ENCODE peak calls at places on chromosomes 3 and 15, in ten cellular contexts. One of them, this sample, is unnamed.

GRCh38 chr3:107523361-107524213 is 825 bp downstream of the BBX start:
- DNase-seq in HEK293T: peak
- DNase-seq in stromal cell of bone marrow: peak
- DNase-seq in right lobe of liver: peak
- DNase-seq in ACHN: peak
- DNase-seq in activated T-helper 1 cell treated with anti-CD3 and anti-CD28 coated beads, Interleukin-2, amount 50 U/mL, for 16 hours: peak
- DNase-seq in CD4-positive, CD25-positive, alpha-beta regulatory T cell: peak
- DNase-seq in GM20000: peak
- DNase-seq in AML-193: peak
- DNase-seq in iPS-NIHi11: peak
- DNase-seq in this sample: peak

GRCh38 chr3:58383476-58383875 is 50.2 kb downstream of the PDHB start:
- DNase-seq in right lobe of liver: no peak
- DNase-seq in CD4-positive, CD25-positive, alpha-beta regulatory T cell: no peak
- DNase-seq in stromal cell of bone marrow: peak
- DNase-seq in AML-193: no peak
- DNase-seq in GM20000: no peak
- DNase-seq in iPS-NIHi11: no peak
- DNase-seq in HEK293T: no peak
- DNase-seq in activated T-helper 1 cell treated with anti-CD3 and anti-CD28 coated beads, Interleukin-2, amount 50 U/mL, for 16 hours: no peak
- DNase-seq in ACHN: peak
- DNase-seq in this sample: no peak

GRCh38 chr3:167740961-167741587 is 5.6 kb downstream of the SERPINI1 start:
- DNase-seq in GM20000: peak
- DNase-seq in AML-193: peak
- DNase-seq in activated T-helper 1 cell treated with anti-CD3 and anti-CD28 coated beads, Interleukin-2, amount 50 U/mL, for 16 hours: no peak
- DNase-seq in iPS-NIHi11: peak
- DNase-seq in CD4-positive, CD25-positive, alpha-beta regulatory T cell: peak
- DNase-seq in ACHN: peak
- DNase-seq in HEK293T: peak
- DNase-seq in right lobe of liver: peak
- DNase-seq in stromal cell of bone marrow: peak
- DNase-seq in this sample: peak

GRCh38 chr3:143736205-143736604 is 112.1 kb downstream of the SLC9A9 start:
- DNase-seq in CD4-positive, CD25-positive, alpha-beta regulatory T cell: no peak
- DNase-seq in GM20000: no peak
- DNase-seq in stromal cell of bone marrow: no peak
- DNase-seq in right lobe of liver: no peak
- DNase-seq in iPS-NIHi11: no peak
- DNase-seq in AML-193: no peak
- DNase-seq in activated T-helper 1 cell treated with anti-CD3 and anti-CD28 coated beads, Interleukin-2, amount 50 U/mL, for 16 hours: no peak
- DNase-seq in ACHN: no peak
- DNase-seq in HEK293T: no peak
- DNase-seq in this sample: no peak

GRCh38 chr3:52277071-52277964 is 1.1 kb downstream of the WDR82 start:
- DNase-seq in CD4-positive, CD25-positive, alpha-beta regulatory T cell: peak
- DNase-seq in HEK293T: peak
- DNase-seq in AML-193: peak
- DNase-seq in right lobe of liver: peak
- DNase-seq in activated T-helper 1 cell treated with anti-CD3 and anti-CD28 coated beads, Interleukin-2, amount 50 U/mL, for 16 hours: peak
- DNase-seq in iPS-NIHi11: peak
- DNase-seq in ACHN: peak
- DNase-seq in stromal cell of bone marrow: no peak
- DNase-seq in GM20000: peak
- DNase-seq in this sample: peak

GRCh38 chr15:97459771-97460170 is 500.7 kb upstream of the ARRDC4 start:
- DNase-seq in stromal cell of bone marrow: no peak
- DNase-seq in GM20000: no peak
- DNase-seq in ACHN: no peak
- DNase-seq in right lobe of liver: no peak
- DNase-seq in AML-193: no peak
- DNase-seq in HEK293T: no peak
- DNase-seq in iPS-NIHi11: no peak
- DNase-seq in CD4-positive, CD25-positive, alpha-beta regulatory T cell: no peak
- DNase-seq in activated T-helper 1 cell treated with anti-CD3 and anti-CD28 coated beads, Interleukin-2, amount 50 U/mL, for 16 hours: no peak
- DNase-seq in this sample: no peak

GRCh38 chr3:151890721-151891141 is 17.3 kb downstream of the SUCNR1 start:
- DNase-seq in AML-193: peak
- DNase-seq in activated T-helper 1 cell treated with anti-CD3 and anti-CD28 coated beads, Interleukin-2, amount 50 U/mL, for 16 hours: no peak
- DNase-seq in CD4-positive, CD25-positive, alpha-beta regulatory T cell: no peak
- DNase-seq in HEK293T: no peak
- DNase-seq in ACHN: no peak
- DNase-seq in stromal cell of bone marrow: no peak
- DNase-seq in iPS-NIHi11: no peak
- DNase-seq in right lobe of liver: no peak
- DNase-seq in GM20000: no peak
- DNase-seq in this sample: no peak

GRCh38 chr3:50133283-50133615 is 21.9 kb upstream of the SEMA3F start:
- DNase-seq in iPS-NIHi11: no peak
- DNase-seq in CD4-positive, CD25-positive, alpha-beta regulatory T cell: no peak
- DNase-seq in GM20000: no peak
- DNase-seq in stromal cell of bone marrow: no peak
- DNase-seq in activated T-helper 1 cell treated with anti-CD3 and anti-CD28 coated beads, Interleukin-2, amount 50 U/mL, for 16 hours: no peak
- DNase-seq in ACHN: no peak
- DNase-seq in right lobe of liver: no peak
- DNase-seq in AML-193: no peak
- DNase-seq in HEK293T: no peak
- DNase-seq in this sample: no peak

GRCh38 chr15:56950979-56951378 is 32.5 kb downstream of the TCF12 start:
- DNase-seq in GM20000: peak
- DNase-seq in CD4-positive, CD25-positive, alpha-beta regulatory T cell: no peak
- DNase-seq in stromal cell of bone marrow: no peak
- DNase-seq in iPS-NIHi11: no peak
- DNase-seq in activated T-helper 1 cell treated with anti-CD3 and anti-CD28 coated beads, Interleukin-2, amount 50 U/mL, for 16 hours: no peak
- DNase-seq in ACHN: no peak
- DNase-seq in right lobe of liver: no peak
- DNase-seq in AML-193: no peak
- DNase-seq in HEK293T: no peak
- DNase-seq in this sample: no peak

GRCh38 chr3:153634683-153635082 is 472.7 kb downstream of the RAP2B start:
- DNase-seq in activated T-helper 1 cell treated with anti-CD3 and anti-CD28 coated beads, Interleukin-2, amount 50 U/mL, for 16 hours: no peak
- DNase-seq in CD4-positive, CD25-positive, alpha-beta regulatory T cell: no peak
- DNase-seq in HEK293T: no peak
- DNase-seq in iPS-NIHi11: no peak
- DNase-seq in AML-193: no peak
- DNase-seq in ACHN: no peak
- DNase-seq in stromal cell of bone marrow: no peak
- DNase-seq in right lobe of liver: no peak
- DNase-seq in GM20000: no peak
- DNase-seq in this sample: no peak

GRCh38 chr3:8472549-8472948 is 29.1 kb upstream of the LMCD1 start:
- DNase-seq in iPS-NIHi11: peak
- DNase-seq in right lobe of liver: no peak
- DNase-seq in stromal cell of bone marrow: no peak
- DNase-seq in ACHN: no peak
- DNase-seq in CD4-positive, CD25-positive, alpha-beta regulatory T cell: no peak
- DNase-seq in activated T-helper 1 cell treated with anti-CD3 and anti-CD28 coated beads, Interleukin-2, amount 50 U/mL, for 16 hours: no peak
- DNase-seq in HEK293T: no peak
- DNase-seq in GM20000: no peak
- DNase-seq in AML-193: no peak
- DNase-seq in this sample: no peak

GRCh38 chr15:97961067-97961954 is 808 bp downstream of the ARRDC4 start:
- DNase-seq in iPS-NIHi11: peak
- DNase-seq in activated T-helper 1 cell treated with anti-CD3 and anti-CD28 coated beads, Interleukin-2, amount 50 U/mL, for 16 hours: peak
- DNase-seq in AML-193: no peak
- DNase-seq in right lobe of liver: peak
- DNase-seq in CD4-positive, CD25-positive, alpha-beta regulatory T cell: peak
- DNase-seq in HEK293T: peak
- DNase-seq in stromal cell of bone marrow: no peak
- DNase-seq in GM20000: no peak
- DNase-seq in ACHN: no peak
- DNase-seq in this sample: peak

GRCh38 chr3:129608087-129608935 is 1.8 kb upstream of the PLXND1 start:
- DNase-seq in HEK293T: no peak
- DNase-seq in iPS-NIHi11: no peak
- DNase-seq in stromal cell of bone marrow: no peak
- DNase-seq in activated T-helper 1 cell treated with anti-CD3 and anti-CD28 coated beads, Interleukin-2, amount 50 U/mL, for 16 hours: no peak
- DNase-seq in right lobe of liver: no peak
- DNase-seq in AML-193: no peak
- DNase-seq in CD4-positive, CD25-positive, alpha-beta regulatory T cell: no peak
- DNase-seq in GM20000: no peak
- DNase-seq in ACHN: peak
- DNase-seq in this sample: peak

GRCh38 chr3:134357914-134358811 is 16.1 kb downstream of the AMOTL2 start:
- DNase-seq in ACHN: peak
- DNase-seq in AML-193: no peak
- DNase-seq in GM20000: peak
- DNase-seq in right lobe of liver: no peak
- DNase-seq in CD4-positive, CD25-positive, alpha-beta regulatory T cell: no peak
- DNase-seq in stromal cell of bone marrow: peak
- DNase-seq in activated T-helper 1 cell treated with anti-CD3 and anti-CD28 coated beads, Interleukin-2, amount 50 U/mL, for 16 hours: no peak
- DNase-seq in HEK293T: no peak
- DNase-seq in iPS-NIHi11: peak
- DNase-seq in this sample: no peak

GRCh38 chr15:52428297-52428696 is 100.4 kb downstream of the MYO5A start:
- DNase-seq in iPS-NIHi11: no peak
- DNase-seq in AML-193: no peak
- DNase-seq in right lobe of liver: no peak
- DNase-seq in ACHN: no peak
- DNase-seq in stromal cell of bone marrow: no peak
- DNase-seq in activated T-helper 1 cell treated with anti-CD3 and anti-CD28 coated beads, Interleukin-2, amount 50 U/mL, for 16 hours: no peak
- DNase-seq in GM20000: no peak
- DNase-seq in CD4-positive, CD25-positive, alpha-beta regulatory T cell: no peak
- DNase-seq in HEK293T: no peak
- DNase-seq in this sample: no peak

GRCh38 chr15:64571857-64572291 is 111.5 kb downstream of the ZNF609 start:
- DNase-seq in stromal cell of bone marrow: no peak
- DNase-seq in ACHN: no peak
- DNase-seq in AML-193: peak
- DNase-seq in GM20000: peak
- DNase-seq in CD4-positive, CD25-positive, alpha-beta regulatory T cell: no peak
- DNase-seq in HEK293T: no peak
- DNase-seq in right lobe of liver: no peak
- DNase-seq in iPS-NIHi11: no peak
- DNase-seq in activated T-helper 1 cell treated with anti-CD3 and anti-CD28 coated beads, Interleukin-2, amount 50 U/mL, for 16 hours: no peak
- DNase-seq in this sample: no peak

GRCh38 chr3:37179144-37179967 is 5.0 kb upstream of the LRRFIP2 start:
- DNase-seq in GM20000: no peak
- DNase-seq in ACHN: peak
- DNase-seq in iPS-NIHi11: no peak
- DNase-seq in CD4-positive, CD25-positive, alpha-beta regulatory T cell: no peak
- DNase-seq in AML-193: no peak
- DNase-seq in HEK293T: no peak
- DNase-seq in activated T-helper 1 cell treated with anti-CD3 and anti-CD28 coated beads, Interleukin-2, amount 50 U/mL, for 16 hours: no peak
- DNase-seq in stromal cell of bone marrow: no peak
- DNase-seq in right lobe of liver: no peak
- DNase-seq in this sample: no peak

GRCh38 chr3:18499256-18499655 is 74.1 kb upstream of the SATB1 start:
- DNase-seq in ACHN: no peak
- DNase-seq in CD4-positive, CD25-positive, alpha-beta regulatory T cell: no peak
- DNase-seq in stromal cell of bone marrow: no peak
- DNase-seq in activated T-helper 1 cell treated with anti-CD3 and anti-CD28 coated beads, Interleukin-2, amount 50 U/mL, for 16 hours: no peak
- DNase-seq in right lobe of liver: no peak
- DNase-seq in HEK293T: no peak
- DNase-seq in GM20000: no peak
- DNase-seq in AML-193: no peak
- DNase-seq in iPS-NIHi11: no peak
- DNase-seq in this sample: no peak

GRCh38 chr3:46693897-46694235 is 387 bp upstream of the ALS2CL start:
- DNase-seq in CD4-positive, CD25-positive, alpha-beta regulatory T cell: no peak
- DNase-seq in ACHN: peak
- DNase-seq in iPS-NIHi11: no peak
- DNase-seq in AML-193: no peak
- DNase-seq in GM20000: no peak
- DNase-seq in right lobe of liver: peak
- DNase-seq in activated T-helper 1 cell treated with anti-CD3 and anti-CD28 coated beads, Interleukin-2, amount 50 U/mL, for 16 hours: no peak
- DNase-seq in stromal cell of bone marrow: no peak
- DNase-seq in HEK293T: no peak
- DNase-seq in this sample: no peak

GRCh38 chr15:84702961-84703482 is 12.9 kb downstream of the SEC11A start:
- DNase-seq in right lobe of liver: no peak
- DNase-seq in activated T-helper 1 cell treated with anti-CD3 and anti-CD28 coated beads, Interleukin-2, amount 50 U/mL, for 16 hours: no peak
- DNase-seq in GM20000: no peak
- DNase-seq in stromal cell of bone marrow: peak
- DNase-seq in iPS-NIHi11: no peak
- DNase-seq in ACHN: no peak
- DNase-seq in CD4-positive, CD25-positive, alpha-beta regulatory T cell: no peak
- DNase-seq in AML-193: no peak
- DNase-seq in HEK293T: no peak
- DNase-seq in this sample: no peak

GRCh38 chr15:40441012-40441735 is 421 bp downstream of the BAHD1 start:
- DNase-seq in stromal cell of bone marrow: no peak
- DNase-seq in AML-193: no peak
- DNase-seq in right lobe of liver: no peak
- DNase-seq in ACHN: no peak
- DNase-seq in activated T-helper 1 cell treated with anti-CD3 and anti-CD28 coated beads, Interleukin-2, amount 50 U/mL, for 16 hours: no peak
- DNase-seq in GM20000: no peak
- DNase-seq in CD4-positive, CD25-positive, alpha-beta regulatory T cell: no peak
- DNase-seq in iPS-NIHi11: no peak
- DNase-seq in HEK293T: peak
- DNase-seq in this sample: peak

This sample was measured in endothelial cell.